ENCODE peak calls at places on chromosomes 4 and X, in seven cellular contexts. G, T, S, H, D, N and L are unnamed samples.

GRCh38 chr4:188305690-188306089 is 166.4 kb downstream of the TRIML1 start:
- DNase-seq in G (no peak), T (no peak), S (no peak), H (no peak), D (no peak), N (no peak), L (no peak)

GRCh38 chr4:86280246-86280645 is 79.6 kb downstream of the MAPK10 start:
- DNase-seq in G (no peak), T (no peak), S (no peak), H (no peak), D (no peak), N (no peak), L (no peak)

GRCh38 chrX:17072726-17073125 is 126.3 kb downstream of the REPS2 start:
- DNase-seq in G (no peak), T (no peak), S (no peak), H (no peak), D (no peak), N (no peak), L (no peak)

GRCh38 chr4:188109157-188109755 is at the start of gene TRIML2:
- DNase-seq in G (no peak), T (no peak), S (no peak), H (peak), D (no peak), N (no peak), L (no peak)

GRCh38 chrX:8848921-8849320 is 47.7 kb upstream of the FAM9A start:
- DNase-seq in G (peak), T (no peak), S (no peak), H (no peak), D (no peak), N (peak), L (no peak)

GRCh38 chr4:42865572-42866189 is 26.8 kb upstream of the GRXCR1 start:
- DNase-seq in G (peak), T (no peak), S (peak), H (peak), D (peak), N (peak), L (peak)

GRCh38 chr4:139903845-139904244 is 238.2 kb downstream of the MGST2 start:
- DNase-seq in G (peak), T (no peak), S (no peak), H (no peak), D (no peak), N (no peak), L (no peak)

GRCh38 chr4:114108869-114109268 is 129.4 kb upstream of the ARSJ start:
- DNase-seq in G (peak), T (no peak), S (no peak), H (peak), D (no peak), N (peak), L (no peak)

GRCh38 chr4:167114416-167114971 is 119.8 kb downstream of the SPOCK3 start:
- DNase-seq in G (peak), T (no peak), S (no peak), H (no peak), D (no peak), N (no peak), L (no peak)

DNA sequence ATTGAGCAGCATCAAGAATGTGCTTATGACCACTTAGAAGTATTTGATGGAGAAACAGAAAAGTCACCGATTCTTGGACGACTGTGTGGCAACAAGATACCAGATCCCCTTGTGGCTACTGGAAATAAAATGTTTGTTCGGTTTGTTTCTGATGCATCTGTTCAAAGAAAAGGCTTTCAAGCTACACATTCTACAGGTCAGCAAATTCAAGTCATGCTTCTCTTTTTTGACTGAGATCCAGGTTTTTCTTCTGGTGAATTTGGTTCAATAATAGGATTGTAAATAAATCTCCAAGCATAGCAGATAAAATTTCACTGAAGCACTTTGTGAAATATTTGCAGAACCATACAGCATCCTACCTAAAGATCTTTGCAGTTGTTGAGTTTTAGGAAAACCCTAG is 218.1 kb downstream of the TLL1 start:
- DNase-seq in G (peak), T (no peak), S (no peak), H (no peak), D (no peak), N (no peak), L (no peak)
- TF ChIP-seq CTCF in G (no peak), T (no peak), S (no peak), H (no peak), D (no peak), N (no peak), L (no peak)

DNA sequence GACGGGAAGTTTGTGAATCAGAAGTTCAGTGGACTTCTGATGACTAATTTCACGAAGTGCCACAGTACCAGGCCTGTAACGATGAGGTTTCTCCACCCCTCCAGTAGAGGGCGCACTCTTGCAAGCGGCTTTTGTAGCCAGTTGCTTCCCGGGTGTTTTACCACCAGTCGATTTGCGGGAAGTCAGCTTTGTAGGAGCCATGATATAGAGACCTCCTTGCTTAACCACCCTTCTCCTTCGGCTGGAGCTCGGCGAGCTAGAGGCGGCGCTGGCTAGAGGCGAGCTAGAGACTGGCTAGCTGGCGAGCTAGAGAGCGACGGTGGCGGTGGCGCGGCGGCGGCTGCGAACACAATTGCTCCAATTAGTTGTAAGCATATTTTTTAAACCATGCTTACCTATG is 72.0 kb downstream of the IL1RAPL1 start:
- DNase-seq in G (no peak), T (no peak), S (no peak), H (no peak), D (no peak), N (no peak), L (no peak)
- TF ChIP-seq CTCF in G (peak), T (peak), S (no peak), H (peak), D (no peak), N (peak), L (no peak)

GRCh38 chr4:76752911-76753494 is 144.9 kb downstream of the SOWAHB start:
- DNase-seq in G (peak), T (no peak), S (no peak), H (peak), D (no peak), N (peak), L (no peak)
- TF ChIP-seq CTCF in G (no peak), T (no peak), S (no peak), H (no peak), D (no peak), N (no peak), L (no peak)

GRCh38 chr4:176186067-176186466 is 9.3 kb downstream of the SPATA4 start:
- DNase-seq in G (no peak), T (no peak), S (no peak), H (no peak), D (no peak), N (no peak), L (no peak)
- TF ChIP-seq CTCF in G (no peak), T (no peak), S (no peak), H (no peak), D (no peak), N (no peak), L (no peak)

GRCh38 chr4:4593596-4593995 is 51.7 kb upstream of the STX18 start:
- DNase-seq in G (peak), T (no peak), S (no peak), H (no peak), D (no peak), N (no peak), L (no peak)

GRCh38 chr4:4594531-4594930 is 52.7 kb upstream of the STX18 start:
- DNase-seq in G (peak), T (no peak), S (no peak), H (no peak), D (no peak), N (no peak), L (no peak)

GRCh38 chr4:4596720-4597119 is 54.9 kb upstream of the STX18 start:
- DNase-seq in G (no peak), T (no peak), S (no peak), H (no peak), D (no peak), N (no peak), L (no peak)

GRCh38 chr4:4592414-4592813 is 50.6 kb upstream of the STX18 start:
- DNase-seq in G (no peak), T (no peak), S (no peak), H (no peak), D (no peak), N (no peak), L (no peak)

DNA sequence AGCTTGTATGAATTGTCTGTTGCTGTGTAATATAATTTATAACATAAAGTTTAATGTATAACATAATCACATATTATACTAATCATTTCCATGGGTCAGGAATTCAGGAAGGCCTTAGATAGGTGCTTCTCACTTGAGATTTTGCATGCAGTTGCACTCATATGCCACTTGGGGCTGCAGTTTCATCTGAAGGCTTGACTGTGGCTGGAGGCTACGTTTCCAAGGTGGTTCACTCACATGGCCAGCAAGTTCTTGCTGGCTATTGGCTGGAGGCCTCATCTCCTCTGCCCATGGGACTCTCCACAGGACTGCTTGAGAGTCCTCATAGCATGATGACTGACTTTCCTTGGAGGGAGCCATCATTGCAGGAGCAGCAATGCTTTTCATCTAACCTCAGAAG is 53.4 kb upstream of the STX18 start:
- DNase-seq in G (no peak), T (no peak), S (no peak), H (peak), D (no peak), N (no peak), L (no peak)
- TF ChIP-seq CTCF in G (peak), T (no peak), S (no peak), H (peak), D (no peak), N (no peak), L (no peak)

GRCh38 chr4:164997941-164998340 is 20.5 kb upstream of the TRIM61 start:
- DNase-seq in G (no peak), T (no peak), S (no peak), H (no peak), D (no peak), N (no peak), L (no peak)

GRCh38 chr4:164997324-164997723 is 19.9 kb upstream of the TRIM61 start:
- DNase-seq in G (peak), T (no peak), S (no peak), H (peak), D (no peak), N (peak), L (no peak)
- TF ChIP-seq CTCF in G (peak), T (no peak), S (no peak), H (peak), D (no peak), N (no peak), L (no peak)

DNA sequence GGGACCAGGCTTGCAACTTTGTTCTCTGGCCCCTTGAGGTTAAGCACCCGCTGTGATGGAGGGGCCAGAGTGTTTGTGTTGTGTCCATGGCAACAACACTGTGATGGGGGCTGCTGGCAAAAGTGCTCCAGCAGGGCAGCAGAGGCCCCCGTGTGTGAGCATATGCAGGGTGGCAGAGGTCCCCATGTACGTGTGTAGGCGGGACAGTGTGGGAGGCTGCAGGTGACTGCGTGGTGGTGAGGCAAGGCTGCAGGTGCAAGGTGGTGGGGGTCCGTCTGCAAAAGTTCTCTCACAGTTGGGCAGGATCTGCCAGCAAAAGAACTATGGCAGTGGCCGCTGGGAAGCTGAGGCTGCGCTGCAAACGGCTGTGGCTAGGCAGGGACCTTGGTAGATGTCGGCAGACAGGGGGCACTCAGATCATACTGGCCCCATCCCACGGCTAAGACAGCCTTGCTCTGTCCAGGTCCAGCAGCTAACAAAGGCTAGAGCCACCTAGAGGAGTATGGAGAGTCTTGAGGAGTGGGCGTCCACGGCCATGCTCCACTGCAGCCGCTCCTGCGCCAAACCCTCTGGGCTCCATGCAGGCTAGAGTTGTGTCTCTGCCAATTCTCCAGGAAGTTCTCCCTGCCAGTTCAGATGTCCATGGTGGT is 46.8 kb upstream of the PASD1 start:
- DNase-seq in G (no peak), T (no peak), S (no peak), H (no peak), D (no peak), N (no peak), L (peak)
- TF ChIP-seq CTCF in G (no peak), T (no peak), S (no peak), H (no peak), D (no peak), N (no peak), L (no peak)

DNA sequence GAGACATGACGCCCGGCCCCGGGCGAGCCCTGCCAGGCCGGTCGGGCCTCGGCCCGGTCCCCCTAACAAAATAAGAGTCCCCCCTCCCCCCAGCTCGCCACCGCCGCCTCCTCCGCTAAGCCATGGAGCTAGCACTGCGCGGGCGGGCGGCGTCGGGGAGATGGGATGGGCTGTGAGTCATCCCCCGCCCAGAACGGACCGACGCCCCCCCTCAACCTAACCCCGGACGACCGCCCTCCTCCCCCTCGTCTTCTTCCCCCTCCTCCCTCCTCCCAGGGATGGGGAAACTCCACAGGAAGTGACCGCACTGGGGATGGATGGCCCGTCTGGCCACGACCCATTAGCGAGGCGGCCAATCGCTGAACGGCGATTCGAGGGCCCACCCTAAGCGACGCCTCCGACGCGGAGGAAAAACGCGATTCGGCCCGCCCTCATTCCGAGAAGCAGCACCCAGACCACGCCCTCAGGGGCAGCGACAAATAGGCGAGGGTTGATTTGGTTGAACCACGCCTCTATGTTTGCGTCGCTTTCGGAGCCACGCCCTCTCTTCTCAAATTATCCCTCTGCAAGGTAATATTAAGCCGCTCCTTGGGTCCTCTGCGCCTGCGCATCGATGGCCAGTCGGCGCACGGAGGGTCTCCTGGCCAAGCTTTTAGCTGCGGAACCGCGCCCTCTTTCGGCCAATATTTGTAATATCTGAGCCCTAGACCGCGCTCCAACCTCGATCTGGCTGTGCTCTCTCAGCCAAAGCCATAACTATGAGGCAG is at the start of gene TFE3:
- DNase-seq in G (peak), T (peak), S (peak), H (peak), D (peak), N (peak), L (peak)
- TF ChIP-seq CTCF in G (peak), T (peak), S (peak), H (peak), D (peak), N (peak), L (peak)

DNA sequence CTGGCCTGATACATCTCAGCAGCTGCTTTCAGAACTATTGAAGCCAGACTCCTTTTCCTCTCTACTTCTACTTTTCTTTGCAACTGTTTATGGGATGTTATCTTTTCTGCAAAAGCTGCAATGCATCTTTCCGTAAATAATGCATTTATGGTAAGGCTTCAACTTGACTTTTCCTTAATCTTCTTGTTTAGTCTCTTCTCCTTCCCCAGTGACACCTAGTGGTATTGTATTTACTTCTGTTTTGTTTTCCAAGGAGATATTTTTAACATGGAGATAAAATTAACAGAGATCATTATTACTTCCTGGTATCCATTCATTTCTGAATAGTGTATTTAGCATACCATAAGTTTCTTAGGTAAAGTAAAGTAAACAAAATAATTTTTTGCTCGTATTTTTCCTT is 1548.8 kb downstream of the PCDH7 start:
- DNase-seq in G (no peak), T (no peak), S (no peak), H (peak), D (no peak), N (peak), L (no peak)
- TF ChIP-seq CTCF in G (no peak), T (no peak), S (no peak), H (peak), D (no peak), N (peak), L (no peak)